ENCODE peak calls at places on chromosomes 2 and 18, in seven cellular contexts. One of them, this sample, is unnamed.

GRCh38 chr2:190695739-190696138 is 46.9 kb downstream of the NAB1 start:
- DNase-seq in body of pancreas: no peak
- DNase-seq in prostate gland: no peak
- DNase-seq in BE2C: no peak
- DNase-seq in stomach: no peak
- DNase-seq in heart left ventricle: no peak
- DNase-seq in CD8-positive, alpha-beta T cell: no peak
- DNase-seq in this sample: no peak

GRCh38 chr18:5294618-5295230 is 802 bp downstream of the ZBTB14 start:
- DNase-seq in body of pancreas: peak; percentile 66
- DNase-seq in CD8-positive, alpha-beta T cell: peak; percentile 64
- DNase-seq in prostate gland: peak; percentile 38
- DNase-seq in stomach: peak; percentile 56
- DNase-seq in heart left ventricle: peak; percentile 81
- DNase-seq in BE2C: peak; percentile 26
- DNase-seq in this sample: peak; percentile 79

GRCh38 chr2:126639276-126639675 is 16.7 kb upstream of the GYPC start:
- DNase-seq in BE2C: no peak
- DNase-seq in heart left ventricle: no peak
- DNase-seq in prostate gland: no peak
- DNase-seq in CD8-positive, alpha-beta T cell: no peak
- DNase-seq in body of pancreas: no peak
- DNase-seq in stomach: no peak
- DNase-seq in this sample: no peak

GRCh38 chr2:196980498-196980897 is 54.0 kb upstream of the PGAP1 start:
- DNase-seq in BE2C: no peak
- DNase-seq in prostate gland: no peak
- DNase-seq in body of pancreas: no peak
- DNase-seq in stomach: no peak
- DNase-seq in CD8-positive, alpha-beta T cell: no peak
- DNase-seq in heart left ventricle: no peak
- DNase-seq in this sample: no peak

GRCh38 chr2:905091-905832 is 45.4 kb upstream of the SNTG2 start:
- DNase-seq in BE2C: no peak
- DNase-seq in heart left ventricle: no peak
- DNase-seq in stomach: peak; percentile 17
- DNase-seq in prostate gland: no peak
- DNase-seq in body of pancreas: no peak
- DNase-seq in CD8-positive, alpha-beta T cell: no peak
- DNase-seq in this sample: no peak

GRCh38 chr2:85396531-85397470 is 13.4 kb downstream of the CAPG start:
- DNase-seq in BE2C: no peak
- DNase-seq in CD8-positive, alpha-beta T cell: no peak
- DNase-seq in stomach: no peak
- DNase-seq in prostate gland: peak; percentile 51
- DNase-seq in heart left ventricle: no peak
- DNase-seq in body of pancreas: no peak
- DNase-seq in this sample: no peak

GRCh38 chr2:190267302-190267701 is 52.3 kb downstream of the HIBCH start:
- DNase-seq in heart left ventricle: no peak
- DNase-seq in stomach: no peak
- DNase-seq in body of pancreas: no peak
- DNase-seq in CD8-positive, alpha-beta T cell: no peak
- DNase-seq in prostate gland: no peak
- DNase-seq in BE2C: no peak
- DNase-seq in this sample: no peak

GRCh38 chr2:180110469-180110868 is 103.4 kb upstream of the CWC22 start:
- DNase-seq in body of pancreas: no peak
- DNase-seq in stomach: no peak
- DNase-seq in CD8-positive, alpha-beta T cell: no peak
- DNase-seq in heart left ventricle: no peak
- DNase-seq in BE2C: no peak
- DNase-seq in prostate gland: no peak
- DNase-seq in this sample: no peak

GRCh38 chr2:147792966-147793617 is 51.7 kb upstream of the ACVR2A start:
- DNase-seq in BE2C: no peak
- DNase-seq in stomach: no peak
- DNase-seq in body of pancreas: no peak
- DNase-seq in CD8-positive, alpha-beta T cell: no peak
- DNase-seq in prostate gland: no peak
- DNase-seq in heart left ventricle: no peak
- DNase-seq in this sample: no peak

GRCh38 chr2:200662727-200663126 is 76.9 kb downstream of the AOX1 start:
- DNase-seq in heart left ventricle: no peak
- DNase-seq in CD8-positive, alpha-beta T cell: no peak
- DNase-seq in stomach: no peak
- DNase-seq in BE2C: no peak
- DNase-seq in prostate gland: no peak
- DNase-seq in body of pancreas: no peak
- DNase-seq in this sample: no peak

GRCh38 chr18:62784966-62785413 is 69.6 kb downstream of the PHLPP1 start:
- DNase-seq in heart left ventricle: no peak
- DNase-seq in stomach: no peak
- DNase-seq in BE2C: no peak
- DNase-seq in body of pancreas: no peak
- DNase-seq in prostate gland: no peak
- DNase-seq in CD8-positive, alpha-beta T cell: no peak
- DNase-seq in this sample: no peak

GRCh38 chr18:37483221-37483971 is 82.2 kb downstream of the CELF4 start:
- DNase-seq in CD8-positive, alpha-beta T cell: no peak
- DNase-seq in stomach: no peak
- DNase-seq in body of pancreas: peak; percentile 23
- DNase-seq in prostate gland: no peak
- DNase-seq in heart left ventricle: no peak
- DNase-seq in BE2C: no peak
- DNase-seq in this sample: no peak

GRCh38 chr2:144516981-144517824 is 2.7 kb downstream of the ZEB2 start:
- DNase-seq in body of pancreas: peak; percentile 17
- DNase-seq in stomach: no peak
- DNase-seq in BE2C: peak; percentile 54
- DNase-seq in heart left ventricle: peak; percentile 79
- DNase-seq in CD8-positive, alpha-beta T cell: peak; percentile 47
- DNase-seq in prostate gland: no peak
- DNase-seq in this sample: peak; percentile 63

GRCh38 chr18:76750269-76750668 is 72.1 kb upstream of the ZNF236 start:
- DNase-seq in body of pancreas: no peak
- DNase-seq in BE2C: no peak
- DNase-seq in prostate gland: no peak
- DNase-seq in heart left ventricle: no peak
- DNase-seq in CD8-positive, alpha-beta T cell: no peak
- DNase-seq in stomach: no peak
- DNase-seq in this sample: no peak

GRCh38 chr2:179569834-179570233 is 291.6 kb downstream of the ZNF385B start:
- DNase-seq in prostate gland: no peak
- DNase-seq in BE2C: no peak
- DNase-seq in body of pancreas: no peak
- DNase-seq in CD8-positive, alpha-beta T cell: no peak
- DNase-seq in stomach: no peak
- DNase-seq in heart left ventricle: no peak
- DNase-seq in this sample: no peak

GRCh38 chr2:226002438-226002837 is 602.9 kb downstream of the NYAP2 start:
- DNase-seq in stomach: no peak
- DNase-seq in BE2C: no peak
- DNase-seq in heart left ventricle: no peak
- DNase-seq in prostate gland: no peak
- DNase-seq in body of pancreas: no peak
- DNase-seq in CD8-positive, alpha-beta T cell: no peak
- DNase-seq in this sample: no peak

GRCh38 chr2:106868199-106868598 is 17.8 kb downstream of the ST6GAL2 start:
- DNase-seq in body of pancreas: no peak
- DNase-seq in heart left ventricle: no peak
- DNase-seq in prostate gland: no peak
- DNase-seq in CD8-positive, alpha-beta T cell: no peak
- DNase-seq in stomach: no peak
- DNase-seq in BE2C: no peak
- DNase-seq in this sample: no peak

GRCh38 chr18:48724939-48725338 is 186.1 kb downstream of the CTIF start:
- DNase-seq in prostate gland: no peak
- DNase-seq in BE2C: no peak
- DNase-seq in CD8-positive, alpha-beta T cell: no peak
- DNase-seq in body of pancreas: no peak
- DNase-seq in stomach: no peak
- DNase-seq in heart left ventricle: no peak
- DNase-seq in this sample: no peak

GRCh38 chr2:210568108-210568507 is 11.7 kb downstream of the CPS1 start:
- DNase-seq in stomach: no peak
- DNase-seq in CD8-positive, alpha-beta T cell: no peak
- DNase-seq in body of pancreas: no peak
- DNase-seq in prostate gland: no peak
- DNase-seq in BE2C: no peak
- DNase-seq in heart left ventricle: no peak
- DNase-seq in this sample: no peak

GRCh38 chr2:84908948-84909713 is 3.7 kb downstream of the TMSB10 start:
- DNase-seq in CD8-positive, alpha-beta T cell: peak; percentile 29
- DNase-seq in stomach: no peak
- DNase-seq in heart left ventricle: no peak
- DNase-seq in prostate gland: no peak
- DNase-seq in body of pancreas: no peak
- DNase-seq in BE2C: no peak
- DNase-seq in this sample: no peak

GRCh38 chr18:50665519-50665918 is 105.6 kb downstream of the MAPK4 start:
- DNase-seq in CD8-positive, alpha-beta T cell: no peak
- DNase-seq in body of pancreas: no peak
- DNase-seq in prostate gland: no peak
- DNase-seq in heart left ventricle: peak; percentile 69
- DNase-seq in stomach: no peak
- DNase-seq in BE2C: no peak
- DNase-seq in this sample: no peak

GRCh38 chr2:216348909-216349308 is 23.4 kb downstream of the MARCHF4 start:
- DNase-seq in BE2C: no peak
- DNase-seq in stomach: no peak
- DNase-seq in CD8-positive, alpha-beta T cell: no peak
- DNase-seq in prostate gland: no peak
- DNase-seq in body of pancreas: no peak
- DNase-seq in heart left ventricle: no peak
- DNase-seq in this sample: no peak

GRCh38 chr2:287471-287885 is 413 bp downstream of the ALKAL2 start:
- DNase-seq in BE2C: no peak
- DNase-seq in CD8-positive, alpha-beta T cell: no peak
- DNase-seq in stomach: peak; percentile 45
- DNase-seq in prostate gland: no peak
- DNase-seq in heart left ventricle: no peak
- DNase-seq in body of pancreas: no peak
- DNase-seq in this sample: no peak

DNA sequence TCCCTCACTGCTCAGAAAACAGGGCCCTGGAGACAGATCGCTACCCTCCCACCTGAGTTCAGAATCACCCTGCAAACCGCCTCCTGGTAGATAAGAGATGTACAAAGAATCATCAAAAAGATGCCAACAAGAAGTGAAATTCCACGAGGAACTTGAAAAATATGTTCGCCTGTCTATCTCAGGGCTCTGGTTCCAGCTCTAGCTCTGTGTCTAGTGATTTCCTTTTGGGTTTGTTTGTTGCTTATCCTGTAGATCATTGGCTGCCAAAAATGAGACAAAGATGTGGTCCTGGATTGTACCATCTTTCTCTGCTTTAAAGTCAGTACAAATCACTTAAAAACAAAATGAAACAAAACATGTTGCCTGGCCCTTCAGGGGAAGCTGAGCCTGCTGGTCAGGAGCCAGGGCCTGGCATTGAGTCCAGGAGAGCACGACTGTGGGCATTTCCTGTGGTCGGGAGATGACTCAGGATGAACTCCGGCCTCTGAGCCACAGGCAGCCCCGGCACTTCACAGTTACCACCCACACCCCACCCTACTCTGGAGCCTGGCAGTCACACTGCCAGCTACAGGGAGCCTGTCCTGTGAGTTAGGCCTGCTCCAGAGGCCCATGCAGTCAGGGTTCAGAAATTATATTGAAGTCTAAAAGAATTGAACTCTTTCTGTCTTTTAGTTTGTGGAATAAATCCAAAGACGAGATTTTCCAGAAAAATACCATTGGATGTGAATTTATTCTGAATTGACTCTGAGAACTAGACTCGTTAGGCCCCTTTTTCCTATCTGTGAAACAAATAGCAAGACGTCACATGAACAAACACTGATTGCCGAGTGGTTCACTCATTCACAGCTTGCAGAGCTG is 8.0 kb upstream of the ITGB6 start:
- DNase-seq in BE2C: peak; percentile 32
- DNase-seq in prostate gland: peak; percentile 47
- DNase-seq in CD8-positive, alpha-beta T cell: no peak
- DNase-seq in body of pancreas: peak; percentile 43
- DNase-seq in heart left ventricle: peak; percentile 75
- DNase-seq in stomach: peak; percentile 82
- DNase-seq in this sample: peak; percentile 75
- H3K4me1 ChIP-seq in BE2C: peaks cover 5% of the 10 kb centered on the region
- H3K4me1 ChIP-seq in prostate gland: no peaks in the 10 kb centered on the region
- H3K4me1 ChIP-seq in CD8-positive, alpha-beta T cell: no peaks in the 10 kb centered on the region
- H3K4me1 ChIP-seq in body of pancreas: peaks cover 26% of the 10 kb centered on the region
- H3K4me1 ChIP-seq in heart left ventricle: no peaks in the 10 kb centered on the region
- H3K4me1 ChIP-seq in stomach: peaks cover 15% of the 10 kb centered on the region
- H3K4me1 ChIP-seq in this sample: no peaks in the 10 kb centered on the region

GRCh38 chr18:72700961-72701710 is 157.0 kb upstream of the CBLN2 start:
- DNase-seq in heart left ventricle: no peak
- DNase-seq in stomach: no peak
- DNase-seq in BE2C: no peak
- DNase-seq in prostate gland: no peak
- DNase-seq in CD8-positive, alpha-beta T cell: no peak
- DNase-seq in body of pancreas: no peak
- DNase-seq in this sample: no peak
- TF ChIP-seq CTCF in heart left ventricle: peak; percentile 34
- TF ChIP-seq CTCF in stomach: no peak
- TF ChIP-seq CTCF in BE2C: peak; percentile 42
- TF ChIP-seq CTCF in prostate gland: no peak
- TF ChIP-seq CTCF in CD8-positive, alpha-beta T cell: no peak
- TF ChIP-seq CTCF in body of pancreas: no peak
- TF ChIP-seq CTCF in this sample: peak; percentile 26

GRCh38 chr2:202024871-202025270 is 8.8 kb upstream of the FZD7 start:
- DNase-seq in BE2C: no peak
- DNase-seq in CD8-positive, alpha-beta T cell: no peak
- DNase-seq in heart left ventricle: no peak
- DNase-seq in prostate gland: no peak
- DNase-seq in stomach: no peak
- DNase-seq in body of pancreas: no peak
- DNase-seq in this sample: no peak
- H3K4me1 ChIP-seq in BE2C: peaks cover 6% of the 10 kb centered on the region
- H3K4me1 ChIP-seq in CD8-positive, alpha-beta T cell: no peaks in the 10 kb centered on the region
- H3K4me1 ChIP-seq in heart left ventricle: peaks cover 10% of the 10 kb centered on the region
- H3K4me1 ChIP-seq in prostate gland: no peaks in the 10 kb centered on the region
- H3K4me1 ChIP-seq in stomach: no peaks in the 10 kb centered on the region
- H3K4me1 ChIP-seq in body of pancreas: no peaks in the 10 kb centered on the region
- H3K4me1 ChIP-seq in this sample: no peaks in the 10 kb centered on the region

GRCh38 chr2:42792583-42793313 is at the start of gene HAAO:
- DNase-seq in stomach: peak; percentile 52
- DNase-seq in CD8-positive, alpha-beta T cell: no peak
- DNase-seq in prostate gland: no peak
- DNase-seq in BE2C: no peak
- DNase-seq in heart left ventricle: peak; percentile 83
- DNase-seq in body of pancreas: peak; percentile 86
- DNase-seq in this sample: peak; percentile 95
- TF ChIP-seq CTCF in stomach: no peak
- TF ChIP-seq CTCF in CD8-positive, alpha-beta T cell: no peak
- TF ChIP-seq CTCF in prostate gland: peak; percentile 41
- TF ChIP-seq CTCF in BE2C: no peak
- TF ChIP-seq CTCF in heart left ventricle: no peak
- TF ChIP-seq CTCF in body of pancreas: no peak
- TF ChIP-seq CTCF in this sample: peak; percentile 13

GRCh38 chr2:217992061-217992460 is 10.7 kb downstream of the TNS1 start:
- DNase-seq in CD8-positive, alpha-beta T cell: no peak
- DNase-seq in heart left ventricle: peak; percentile 11
- DNase-seq in body of pancreas: no peak
- DNase-seq in BE2C: peak; percentile 1
- DNase-seq in stomach: no peak
- DNase-seq in prostate gland: no peak
- DNase-seq in this sample: no peak
- H3K4me1 ChIP-seq in CD8-positive, alpha-beta T cell: no peaks in the 10 kb centered on the region
- H3K4me1 ChIP-seq in heart left ventricle: peaks cover 31% of the 10 kb centered on the region
- H3K4me1 ChIP-seq in body of pancreas: peaks cover 94% of the 10 kb centered on the region
- H3K4me1 ChIP-seq in BE2C: peaks cover 44% of the 10 kb centered on the region
- H3K4me1 ChIP-seq in stomach: peaks cover 45% of the 10 kb centered on the region
- H3K4me1 ChIP-seq in prostate gland: peaks cover 7% of the 10 kb centered on the region
- H3K4me1 ChIP-seq in this sample: peaks cover 14% of the 10 kb centered on the region